ENCODE peak calls at places on chromosomes 16 and 17, in four cellular contexts. One of them, this sample, is unnamed.

GRCh38 chr17:38451840-38452529 is 23.7 kb downstream of the ARHGAP23 start:
- DNase-seq in adrenal gland: no peak
- DNase-seq in osteoblast: peak
- DNase-seq in astrocyte of the spinal cord: peak
- DNase-seq in this sample: peak

GRCh38 chr17:51957746-51958145 is 200.8 kb downstream of the CA10 start:
- DNase-seq in adrenal gland: no peak
- DNase-seq in osteoblast: no peak
- DNase-seq in astrocyte of the spinal cord: no peak
- DNase-seq in this sample: no peak

GRCh38 chr16:85425061-85425662 is 188.0 kb upstream of the GSE1 start:
- DNase-seq in adrenal gland: no peak
- DNase-seq in osteoblast: no peak
- DNase-seq in astrocyte of the spinal cord: no peak
- DNase-seq in this sample: no peak

GRCh38 chr17:74493381-74493833 is 27.0 kb downstream of the CD300A start:
- DNase-seq in adrenal gland: peak
- DNase-seq in osteoblast: peak
- DNase-seq in astrocyte of the spinal cord: peak
- DNase-seq in this sample: peak

GRCh38 chr17:80927791-80928216 is 63.8 kb upstream of the CHMP6 start:
- DNase-seq in adrenal gland: no peak
- DNase-seq in osteoblast: peak
- DNase-seq in astrocyte of the spinal cord: peak
- DNase-seq in this sample: no peak

GRCh38 chr17:2053380-2054261 is 1.3 kb upstream of the HIC1 start:
- DNase-seq in adrenal gland: peak
- DNase-seq in osteoblast: peak
- DNase-seq in astrocyte of the spinal cord: peak
- DNase-seq in this sample: no peak

GRCh38 chr16:4894276-4895150 is 42.4 kb downstream of the PPL start:
- DNase-seq in adrenal gland: no peak
- DNase-seq in osteoblast: peak
- DNase-seq in astrocyte of the spinal cord: no peak
- DNase-seq in this sample: no peak

GRCh38 chr17:31425646-31426045 is 34.2 kb downstream of the RAB11FIP4 start:
- DNase-seq in adrenal gland: peak
- DNase-seq in osteoblast: peak
- DNase-seq in astrocyte of the spinal cord: no peak
- DNase-seq in this sample: no peak

GRCh38 chr16:54504372-54504771 is 217.8 kb upstream of the IRX3 start:
- DNase-seq in adrenal gland: peak
- DNase-seq in osteoblast: no peak
- DNase-seq in astrocyte of the spinal cord: no peak
- DNase-seq in this sample: no peak

GRCh38 chr16:17335826-17336492 is 134.8 kb downstream of the XYLT1 start:
- DNase-seq in adrenal gland: no peak
- DNase-seq in osteoblast: no peak
- DNase-seq in astrocyte of the spinal cord: no peak
- DNase-seq in this sample: no peak

GRCh38 chr17:36475346-36475970 is 11.0 kb upstream of the ZNHIT3 start:
- DNase-seq in adrenal gland: no peak
- DNase-seq in osteoblast: no peak
- DNase-seq in astrocyte of the spinal cord: no peak
- DNase-seq in this sample: no peak

GRCh38 chr17:75695830-75696271 is 25.4 kb upstream of the ITGB4 start:
- DNase-seq in adrenal gland: no peak
- DNase-seq in osteoblast: no peak
- DNase-seq in astrocyte of the spinal cord: no peak
- DNase-seq in this sample: no peak

GRCh38 chr16:64137976-64138375 is 983.9 kb downstream of the CDH11 start:
- DNase-seq in adrenal gland: no peak
- DNase-seq in osteoblast: no peak
- DNase-seq in astrocyte of the spinal cord: no peak
- DNase-seq in this sample: no peak

GRCh38 chr16:72658888-72659717 is 388.8 kb downstream of the ZFHX3 start:
- DNase-seq in adrenal gland: no peak
- DNase-seq in osteoblast: no peak
- DNase-seq in astrocyte of the spinal cord: peak
- DNase-seq in this sample: no peak

GRCh38 chr17:1720856-1721386 is 3.6 kb upstream of the WDR81 start:
- DNase-seq in adrenal gland: peak
- DNase-seq in osteoblast: peak
- DNase-seq in astrocyte of the spinal cord: peak
- DNase-seq in this sample: no peak

GRCh38 chr17:36640346-36640745 is 39.0 kb downstream of the MRM1 start:
- DNase-seq in adrenal gland: no peak
- DNase-seq in osteoblast: no peak
- DNase-seq in astrocyte of the spinal cord: no peak
- DNase-seq in this sample: no peak

GRCh38 chr16:2359919-2360318 is 19.4 kb upstream of the ABCA3 start:
- DNase-seq in adrenal gland: no peak
- DNase-seq in osteoblast: no peak
- DNase-seq in astrocyte of the spinal cord: no peak
- DNase-seq in this sample: no peak

GRCh38 chr17:60161598-60162330 is 12.0 kb downstream of the CA4 start:
- DNase-seq in adrenal gland: no peak
- DNase-seq in osteoblast: peak
- DNase-seq in astrocyte of the spinal cord: no peak
- DNase-seq in this sample: no peak

GRCh38 chr16:57301126-57301817 is 16.8 kb upstream of the PLLP start:
- DNase-seq in adrenal gland: no peak
- DNase-seq in osteoblast: peak
- DNase-seq in astrocyte of the spinal cord: no peak
- DNase-seq in this sample: no peak

GRCh38 chr17:78407387-78407990 is 29.0 kb downstream of the PGS1 start:
- DNase-seq in adrenal gland: no peak
- DNase-seq in osteoblast: peak
- DNase-seq in astrocyte of the spinal cord: no peak
- DNase-seq in this sample: no peak

GRCh38 chr17:74424117-74424516 is 7.8 kb upstream of the GPRC5C start:
- DNase-seq in adrenal gland: no peak
- DNase-seq in osteoblast: peak
- DNase-seq in astrocyte of the spinal cord: no peak
- DNase-seq in this sample: no peak

GRCh38 chr17:77061711-77062110 is 79.1 kb upstream of the SEC14L1 start:
- DNase-seq in adrenal gland: peak
- DNase-seq in osteoblast: no peak
- DNase-seq in astrocyte of the spinal cord: no peak
- DNase-seq in this sample: no peak

GRCh38 chr17:67376892-67377726 is at the start of gene PITPNC1:
- DNase-seq in adrenal gland: peak
- DNase-seq in osteoblast: peak
- DNase-seq in astrocyte of the spinal cord: peak
- DNase-seq in this sample: no peak
- TF ChIP-seq CTCF in adrenal gland: peak
- TF ChIP-seq CTCF in osteoblast: no peak
- TF ChIP-seq CTCF in astrocyte of the spinal cord: no peak
- TF ChIP-seq CTCF in this sample: no peak

GRCh38 chr16:11233727-11234376 is 22.2 kb downstream of the SOCS1 start:
- DNase-seq in adrenal gland: no peak
- DNase-seq in osteoblast: no peak
- DNase-seq in astrocyte of the spinal cord: no peak
- DNase-seq in this sample: no peak
- H3K4me3 ChIP-seq in adrenal gland: no peak
- H3K4me3 ChIP-seq in osteoblast: no peak
- H3K4me3 ChIP-seq in astrocyte of the spinal cord: no peak
- H3K4me3 ChIP-seq in this sample: no peak

DNA sequence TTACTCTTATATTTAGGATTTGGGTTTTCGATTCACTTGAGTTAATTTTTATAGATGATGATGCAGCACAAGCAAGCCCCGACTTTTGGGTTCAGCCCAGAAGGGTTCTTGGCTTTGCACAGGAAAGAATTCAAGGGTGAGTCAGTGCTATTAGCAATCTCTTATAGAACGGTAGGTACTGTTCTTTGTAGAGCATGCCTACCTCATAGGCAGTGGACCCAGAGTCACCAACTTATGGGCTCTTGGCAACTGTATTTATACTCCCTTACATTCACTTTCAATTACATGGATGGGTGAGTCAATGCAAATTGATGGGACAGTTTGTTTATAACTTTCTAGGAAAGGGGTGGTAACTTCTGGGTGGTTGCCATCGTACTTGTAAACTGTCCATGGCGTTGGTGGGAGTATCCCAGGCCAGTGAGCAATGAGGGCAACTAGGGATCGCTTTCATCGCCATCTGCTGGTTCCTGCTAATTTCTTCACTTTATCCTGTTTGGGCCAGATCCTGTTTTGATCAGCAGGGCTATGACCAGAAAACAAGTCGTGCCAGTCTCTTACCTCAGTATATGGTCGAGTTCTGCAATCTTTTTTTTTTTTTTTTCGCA is 362.6 kb downstream of the CNTNAP4 start:
- DNase-seq in adrenal gland: no peak
- DNase-seq in osteoblast: no peak
- DNase-seq in astrocyte of the spinal cord: peak
- DNase-seq in this sample: no peak
- TF ChIP-seq CTCF in adrenal gland: peak
- TF ChIP-seq CTCF in osteoblast: no peak
- TF ChIP-seq CTCF in astrocyte of the spinal cord: peak
- TF ChIP-seq CTCF in this sample: peak

GRCh38 chr17:16286009-16286946 is 67.0 kb downstream of the CENPV start:
- DNase-seq in adrenal gland: peak
- DNase-seq in osteoblast: peak
- DNase-seq in astrocyte of the spinal cord: peak
- DNase-seq in this sample: peak

GRCh38 chr17:16286947-16287562 is 66.2 kb downstream of the CENPV start:
- DNase-seq in adrenal gland: no peak
- DNase-seq in osteoblast: peak
- DNase-seq in astrocyte of the spinal cord: no peak
- DNase-seq in this sample: no peak

GRCh38 chr17:16287563-16288027 is 65.7 kb downstream of the CENPV start:
- DNase-seq in adrenal gland: peak
- DNase-seq in osteoblast: peak
- DNase-seq in astrocyte of the spinal cord: peak
- DNase-seq in this sample: no peak

GRCh38 chr17:16283705-16284104 is 66.7 kb downstream of the PIGL start:
- DNase-seq in adrenal gland: no peak
- DNase-seq in osteoblast: no peak
- DNase-seq in astrocyte of the spinal cord: peak
- DNase-seq in this sample: no peak

GRCh38 chr17:16285646-16286008 is 67.6 kb downstream of the CENPV start:
- DNase-seq in adrenal gland: no peak
- DNase-seq in osteoblast: no peak
- DNase-seq in astrocyte of the spinal cord: no peak
- DNase-seq in this sample: no peak
- H3K4me3 ChIP-seq in adrenal gland: no peak
- H3K4me3 ChIP-seq in osteoblast: peak
- H3K4me3 ChIP-seq in astrocyte of the spinal cord: peak
- H3K4me3 ChIP-seq in this sample: peak

DNA sequence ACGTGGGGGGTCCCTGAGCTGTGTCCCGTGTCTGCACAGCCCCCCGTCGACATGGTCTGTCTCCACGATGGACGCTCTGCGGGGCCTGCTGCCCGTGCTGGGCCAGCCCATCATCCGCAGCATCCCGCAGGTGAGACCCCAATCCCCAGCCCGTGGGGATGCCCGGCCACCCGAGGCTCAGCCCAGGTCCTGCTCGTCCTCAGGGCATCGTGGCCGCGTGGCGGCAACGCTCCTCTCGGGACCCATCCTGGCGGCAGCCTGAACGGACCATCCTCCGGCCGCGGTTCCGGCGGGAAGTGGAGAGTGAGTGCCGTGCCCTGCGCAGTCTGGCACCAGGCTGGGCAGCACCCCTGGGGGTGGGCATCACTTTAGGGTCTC is 4.9 kb downstream of the MSLN start:
- DNase-seq in adrenal gland: no peak
- DNase-seq in osteoblast: no peak
- DNase-seq in astrocyte of the spinal cord: no peak
- DNase-seq in this sample: no peak
- TF ChIP-seq CTCF in adrenal gland: no peak
- TF ChIP-seq CTCF in osteoblast: no peak
- TF ChIP-seq CTCF in astrocyte of the spinal cord: no peak
- TF ChIP-seq CTCF in this sample: no peak

GRCh38 chr17:8176197-8176940 is at the start of gene TMEM107:
- DNase-seq in adrenal gland: peak
- DNase-seq in osteoblast: peak
- DNase-seq in astrocyte of the spinal cord: peak
- DNase-seq in this sample: no peak

GRCh38 chr17:8173871-8174322 is 2.3 kb downstream of the TMEM107 start:
- DNase-seq in adrenal gland: no peak
- DNase-seq in osteoblast: peak
- DNase-seq in astrocyte of the spinal cord: no peak
- DNase-seq in this sample: no peak

GRCh38 chr17:8175795-8176196 is 384 bp downstream of the TMEM107 start:
- DNase-seq in adrenal gland: peak
- DNase-seq in osteoblast: peak
- DNase-seq in astrocyte of the spinal cord: no peak
- DNase-seq in this sample: no peak

GRCh38 chr17:8176998-8177731 is 985 bp upstream of the TMEM107 start:
- DNase-seq in adrenal gland: peak
- DNase-seq in osteoblast: no peak
- DNase-seq in astrocyte of the spinal cord: no peak
- DNase-seq in this sample: no peak

GRCh38 chr17:8173056-8173870 is 2.9 kb downstream of the TMEM107 start:
- DNase-seq in adrenal gland: peak
- DNase-seq in osteoblast: peak
- DNase-seq in astrocyte of the spinal cord: peak
- DNase-seq in this sample: peak
- H3K4me3 ChIP-seq in adrenal gland: no peak
- H3K4me3 ChIP-seq in osteoblast: peak
- H3K4me3 ChIP-seq in astrocyte of the spinal cord: peak
- H3K4me3 ChIP-seq in this sample: peak

DNA sequence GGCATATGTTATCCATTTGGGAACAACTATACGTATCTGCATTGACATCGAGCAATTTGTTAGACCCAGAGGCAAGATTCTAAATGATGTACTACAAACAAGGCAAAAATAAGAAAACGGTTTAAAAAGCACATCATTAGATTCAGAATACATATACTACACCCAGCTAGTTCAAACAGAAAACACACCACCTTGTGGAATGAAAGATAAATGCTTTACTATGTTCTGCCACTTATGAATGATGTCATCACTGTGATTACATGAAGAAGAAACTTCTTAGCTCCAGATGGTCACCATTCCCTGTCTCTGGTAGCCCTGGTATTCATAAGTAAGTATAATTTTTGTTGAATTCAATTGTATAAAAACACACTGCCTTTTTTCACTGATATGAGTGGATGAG is 7.8 kb downstream of the NACA2 start:
- DNase-seq in adrenal gland: no peak
- DNase-seq in osteoblast: peak
- DNase-seq in astrocyte of the spinal cord: peak
- DNase-seq in this sample: peak
- TF ChIP-seq CTCF in adrenal gland: no peak
- TF ChIP-seq CTCF in osteoblast: peak
- TF ChIP-seq CTCF in astrocyte of the spinal cord: peak
- TF ChIP-seq CTCF in this sample: peak